ENCODE peak calls at places on chromosomes 1 and 21, in four cellular contexts. B is progenitor cell of endocrine pancreas, A is BE2C, K is upper lobe of right lung. W is an unnamed sample.

GRCh38 chr21:31781737-31782136 is 49.8 kb upstream of the SCAF4 start:
- DNase-seq in B (no peak), A (peak), K (no peak), W (no peak)

GRCh38 chr1:79633456-79633855 is 626.9 kb upstream of the ADGRL4 start:
- DNase-seq in A (no peak), K (no peak), B (no peak), W (no peak)

GRCh38 chr21:45169001-45169400 is 94.6 kb downstream of the ADARB1 start:
- DNase-seq in A (no peak), K (no peak), B (no peak), W (no peak)

GRCh38 chr1:232981161-232981560 is 30.8 kb downstream of the NTPCR start:
- DNase-seq in A (no peak), K (no peak), B (no peak), W (no peak)

GRCh38 chr1:119582801-119583200 is 65.3 kb downstream of the ZNF697 start:
- DNase-seq in A (peak), B (peak), K (no peak), W (no peak)

GRCh38 chr1:51898090-51898734 is 19.7 kb upstream of the NRDC start:
- DNase-seq in B (no peak), A (no peak), K (no peak), W (no peak)

GRCh38 chr1:109281680-109282496 is 1.1 kb downstream of the PSRC1 start:
- DNase-seq in K (no peak), B (no peak), A (no peak), W (no peak)

GRCh38 chr1:48645883-48646282 is 130.8 kb downstream of the BEND5 start:
- DNase-seq in A (no peak), B (no peak), K (no peak), W (no peak)

GRCh38 chr1:43203859-43204258 is 31.7 kb downstream of the CFAP57 start:
- DNase-seq in K (no peak), A (no peak), B (no peak), W (no peak)

GRCh38 chr1:194225781-194226180 is 1039.4 kb upstream of the B3GALT2 start:
- DNase-seq in B (no peak), A (no peak), K (no peak), W (no peak)

GRCh38 chr21:39125752-39126485 is 57.3 kb downstream of the PSMG1 start:
- DNase-seq in A (peak), K (no peak), B (peak), W (no peak)

GRCh38 chr1:172254521-172255222 is 165.8 kb upstream of the C1orf105 start:
- DNase-seq in K (no peak), A (no peak), B (no peak), W (no peak)

GRCh38 chr1:229106526-229107105 is 164.3 kb upstream of the RAB4A start:
- DNase-seq in K (no peak), A (no peak), B (no peak), W (no peak)

GRCh38 chr1:147171399-147172167 is 687 bp downstream of the PRKAB2 start:
- DNase-seq in K (no peak), B (no peak), A (no peak), W (no peak)

GRCh38 chr21:31999810-32000468 is 127.1 kb downstream of the HUNK start:
- DNase-seq in B (no peak), K (no peak), A (no peak), W (no peak)

GRCh38 chr1:184664661-184665060 is 90.0 kb downstream of the EDEM3 start:
- DNase-seq in B (no peak), K (no peak), A (no peak), W (no peak)

GRCh38 chr1:43930168-43930948 is 3.2 kb upstream of the ARTN start:
- DNase-seq in B (no peak), K (no peak), A (peak), W (no peak)

GRCh38 chr1:227270554-227270953 is 47.7 kb downstream of the CDC42BPA start:
- DNase-seq in A (no peak), B (no peak), K (no peak), W (no peak)

GRCh38 chr1:44799770-44800584 is at the start of gene PLK3:
- DNase-seq in A (peak), K (peak), B (peak), W (peak)

GRCh38 chr1:162822391-162823200 is 32.1 kb downstream of the HSD17B7 start:
- DNase-seq in K (no peak), A (peak), B (peak), W (no peak)

W was measured in T-helper 9 cell.